ENCODE peak calls at places on chromosomes 7 and 10, in nine cellular contexts. One of them, this sample, is unnamed.

GRCh38 chr7:18770154-18770807 is 274.7 kb downstream of the HDAC9 start:
- DNase-seq in psoas muscle: no peak
- DNase-seq in cardiac fibroblast: peak
- DNase-seq in left ventricle myocardium inferior: no peak
- DNase-seq in choroid plexus epithelial cell: peak
- DNase-seq in brain microvascular endothelial cell: peak
- DNase-seq in body of pancreas: no peak
- DNase-seq in esophagus squamous epithelium: no peak
- DNase-seq in heart right ventricle: no peak
- DNase-seq in this sample: no peak

GRCh38 chr7:17965600-17965999 is 25.3 kb upstream of the SNX13 start:
- DNase-seq in esophagus squamous epithelium: no peak
- DNase-seq in left ventricle myocardium inferior: no peak
- DNase-seq in heart right ventricle: no peak
- DNase-seq in psoas muscle: no peak
- DNase-seq in choroid plexus epithelial cell: peak
- DNase-seq in cardiac fibroblast: peak
- DNase-seq in body of pancreas: no peak
- DNase-seq in brain microvascular endothelial cell: peak
- DNase-seq in this sample: no peak

GRCh38 chr7:87895363-87895762 is 19.1 kb downstream of the DBF4 start:
- DNase-seq in heart right ventricle: no peak
- DNase-seq in brain microvascular endothelial cell: no peak
- DNase-seq in cardiac fibroblast: no peak
- DNase-seq in choroid plexus epithelial cell: no peak
- DNase-seq in psoas muscle: no peak
- DNase-seq in body of pancreas: no peak
- DNase-seq in left ventricle myocardium inferior: no peak
- DNase-seq in esophagus squamous epithelium: no peak
- DNase-seq in this sample: no peak

GRCh38 chr10:29263506-29263905 is 25.4 kb upstream of the LYZL1 start:
- DNase-seq in brain microvascular endothelial cell: no peak
- DNase-seq in body of pancreas: no peak
- DNase-seq in psoas muscle: no peak
- DNase-seq in cardiac fibroblast: no peak
- DNase-seq in esophagus squamous epithelium: no peak
- DNase-seq in choroid plexus epithelial cell: no peak
- DNase-seq in heart right ventricle: no peak
- DNase-seq in left ventricle myocardium inferior: no peak
- DNase-seq in this sample: no peak

GRCh38 chr7:140003913-140004382 is 58.8 kb downstream of the PARP12 start:
- DNase-seq in cardiac fibroblast: peak
- DNase-seq in choroid plexus epithelial cell: peak
- DNase-seq in brain microvascular endothelial cell: peak
- DNase-seq in body of pancreas: no peak
- DNase-seq in left ventricle myocardium inferior: no peak
- DNase-seq in esophagus squamous epithelium: no peak
- DNase-seq in psoas muscle: no peak
- DNase-seq in heart right ventricle: no peak
- DNase-seq in this sample: no peak

GRCh38 chr10:86971146-86971991 is 3.1 kb downstream of the ADIRF start:
- DNase-seq in body of pancreas: peak
- DNase-seq in psoas muscle: peak
- DNase-seq in esophagus squamous epithelium: peak
- DNase-seq in cardiac fibroblast: peak
- DNase-seq in heart right ventricle: peak
- DNase-seq in left ventricle myocardium inferior: peak
- DNase-seq in choroid plexus epithelial cell: peak
- DNase-seq in brain microvascular endothelial cell: peak
- DNase-seq in this sample: peak

GRCh38 chr10:50393784-50394183 is 142.5 kb upstream of the ASAH2 start:
- DNase-seq in heart right ventricle: no peak
- DNase-seq in esophagus squamous epithelium: no peak
- DNase-seq in brain microvascular endothelial cell: peak
- DNase-seq in body of pancreas: no peak
- DNase-seq in cardiac fibroblast: peak
- DNase-seq in psoas muscle: no peak
- DNase-seq in choroid plexus epithelial cell: peak
- DNase-seq in left ventricle myocardium inferior: no peak
- DNase-seq in this sample: no peak

GRCh38 chr10:13695588-13695987 is 108.8 kb downstream of the PRPF18 start:
- DNase-seq in esophagus squamous epithelium: no peak
- DNase-seq in choroid plexus epithelial cell: no peak
- DNase-seq in psoas muscle: no peak
- DNase-seq in cardiac fibroblast: no peak
- DNase-seq in body of pancreas: no peak
- DNase-seq in heart right ventricle: no peak
- DNase-seq in left ventricle myocardium inferior: no peak
- DNase-seq in brain microvascular endothelial cell: no peak
- DNase-seq in this sample: no peak

GRCh38 chr10:31317652-31318381 is 1.2 kb upstream of the ZEB1 start:
- DNase-seq in heart right ventricle: no peak
- DNase-seq in esophagus squamous epithelium: no peak
- DNase-seq in body of pancreas: no peak
- DNase-seq in psoas muscle: no peak
- DNase-seq in cardiac fibroblast: no peak
- DNase-seq in choroid plexus epithelial cell: no peak
- DNase-seq in left ventricle myocardium inferior: no peak
- DNase-seq in brain microvascular endothelial cell: no peak
- DNase-seq in this sample: no peak

GRCh38 chr7:135771051-135771450 is 22.4 kb upstream of the FAM180A start:
- DNase-seq in choroid plexus epithelial cell: no peak
- DNase-seq in psoas muscle: no peak
- DNase-seq in left ventricle myocardium inferior: no peak
- DNase-seq in esophagus squamous epithelium: no peak
- DNase-seq in heart right ventricle: no peak
- DNase-seq in cardiac fibroblast: no peak
- DNase-seq in body of pancreas: no peak
- DNase-seq in brain microvascular endothelial cell: no peak
- DNase-seq in this sample: no peak

GRCh38 chr7:97133166-97133565 is 15.7 kb downstream of the SDHAF3 start:
- DNase-seq in esophagus squamous epithelium: no peak
- DNase-seq in cardiac fibroblast: no peak
- DNase-seq in choroid plexus epithelial cell: no peak
- DNase-seq in left ventricle myocardium inferior: no peak
- DNase-seq in heart right ventricle: no peak
- DNase-seq in psoas muscle: no peak
- DNase-seq in brain microvascular endothelial cell: no peak
- DNase-seq in body of pancreas: no peak
- DNase-seq in this sample: no peak

GRCh38 chr7:77796960-77797359 is 1.3 kb downstream of the TMEM60 start:
- DNase-seq in choroid plexus epithelial cell: no peak
- DNase-seq in left ventricle myocardium inferior: no peak
- DNase-seq in psoas muscle: no peak
- DNase-seq in esophagus squamous epithelium: no peak
- DNase-seq in cardiac fibroblast: no peak
- DNase-seq in brain microvascular endothelial cell: no peak
- DNase-seq in body of pancreas: no peak
- DNase-seq in heart right ventricle: no peak
- DNase-seq in this sample: no peak

GRCh38 chr10:99930731-99931550 is 78.8 kb downstream of the DNMBP start:
- DNase-seq in brain microvascular endothelial cell: no peak
- DNase-seq in psoas muscle: no peak
- DNase-seq in left ventricle myocardium inferior: no peak
- DNase-seq in esophagus squamous epithelium: no peak
- DNase-seq in heart right ventricle: no peak
- DNase-seq in cardiac fibroblast: no peak
- DNase-seq in body of pancreas: peak
- DNase-seq in choroid plexus epithelial cell: peak
- DNase-seq in this sample: no peak

GRCh38 chr10:99924856-99925255 is 84.9 kb downstream of the DNMBP start:
- DNase-seq in left ventricle myocardium inferior: no peak
- DNase-seq in psoas muscle: no peak
- DNase-seq in choroid plexus epithelial cell: no peak
- DNase-seq in heart right ventricle: no peak
- DNase-seq in body of pancreas: no peak
- DNase-seq in brain microvascular endothelial cell: no peak
- DNase-seq in esophagus squamous epithelium: no peak
- DNase-seq in cardiac fibroblast: no peak
- DNase-seq in this sample: no peak

GRCh38 chr10:99926925-99927718 is 82.6 kb downstream of the DNMBP start:
- DNase-seq in heart right ventricle: peak
- DNase-seq in left ventricle myocardium inferior: peak
- DNase-seq in esophagus squamous epithelium: no peak
- DNase-seq in cardiac fibroblast: peak
- DNase-seq in psoas muscle: no peak
- DNase-seq in choroid plexus epithelial cell: peak
- DNase-seq in brain microvascular endothelial cell: peak
- DNase-seq in body of pancreas: peak
- DNase-seq in this sample: no peak

GRCh38 chr10:99929360-99929759 is 80.4 kb downstream of the DNMBP start:
- DNase-seq in brain microvascular endothelial cell: no peak
- DNase-seq in cardiac fibroblast: no peak
- DNase-seq in heart right ventricle: no peak
- DNase-seq in left ventricle myocardium inferior: no peak
- DNase-seq in esophagus squamous epithelium: no peak
- DNase-seq in choroid plexus epithelial cell: no peak
- DNase-seq in body of pancreas: no peak
- DNase-seq in psoas muscle: no peak
- DNase-seq in this sample: no peak

DNA sequence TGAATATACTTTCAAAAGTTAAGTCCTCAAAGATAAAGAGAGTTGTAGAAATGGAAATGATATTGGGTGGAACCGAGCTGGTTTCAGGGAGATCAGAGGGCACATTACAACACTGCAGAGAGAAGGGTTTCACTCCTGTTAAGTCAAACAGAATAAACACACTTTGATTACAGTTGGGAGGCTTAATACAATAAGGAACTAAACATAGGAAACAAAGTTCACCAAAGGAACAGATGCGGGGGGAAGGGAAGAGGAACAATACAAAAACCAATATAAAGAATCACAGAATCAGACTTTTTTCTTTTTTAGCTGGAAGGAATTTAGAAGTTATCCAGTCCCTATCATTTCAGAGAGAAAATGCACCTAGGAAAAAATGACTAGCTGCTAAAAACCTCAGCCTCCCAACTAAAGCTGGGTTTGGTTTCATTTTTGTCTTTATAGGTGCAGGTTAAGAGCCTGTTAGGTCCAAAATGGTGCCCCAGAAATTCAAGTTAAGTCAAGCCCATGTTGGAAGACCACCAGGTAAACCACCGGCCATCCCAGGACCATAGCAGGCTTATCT is 81.9 kb downstream of the DNMBP start:
- DNase-seq in psoas muscle: no peak
- DNase-seq in esophagus squamous epithelium: no peak
- DNase-seq in heart right ventricle: no peak
- DNase-seq in body of pancreas: no peak
- DNase-seq in brain microvascular endothelial cell: no peak
- DNase-seq in left ventricle myocardium inferior: no peak
- DNase-seq in choroid plexus epithelial cell: peak
- DNase-seq in cardiac fibroblast: no peak
- DNase-seq in this sample: peak
- H3K4me3 ChIP-seq in psoas muscle: no peak
- H3K4me3 ChIP-seq in esophagus squamous epithelium: no peak
- H3K4me3 ChIP-seq in heart right ventricle: peak
- H3K4me3 ChIP-seq in body of pancreas: peak
- H3K4me3 ChIP-seq in brain microvascular endothelial cell: no peak
- H3K4me3 ChIP-seq in left ventricle myocardium inferior: peak
- H3K4me3 ChIP-seq in choroid plexus epithelial cell: no peak
- H3K4me3 ChIP-seq in cardiac fibroblast: no peak
- H3K4me3 ChIP-seq in this sample: no peak

DNA sequence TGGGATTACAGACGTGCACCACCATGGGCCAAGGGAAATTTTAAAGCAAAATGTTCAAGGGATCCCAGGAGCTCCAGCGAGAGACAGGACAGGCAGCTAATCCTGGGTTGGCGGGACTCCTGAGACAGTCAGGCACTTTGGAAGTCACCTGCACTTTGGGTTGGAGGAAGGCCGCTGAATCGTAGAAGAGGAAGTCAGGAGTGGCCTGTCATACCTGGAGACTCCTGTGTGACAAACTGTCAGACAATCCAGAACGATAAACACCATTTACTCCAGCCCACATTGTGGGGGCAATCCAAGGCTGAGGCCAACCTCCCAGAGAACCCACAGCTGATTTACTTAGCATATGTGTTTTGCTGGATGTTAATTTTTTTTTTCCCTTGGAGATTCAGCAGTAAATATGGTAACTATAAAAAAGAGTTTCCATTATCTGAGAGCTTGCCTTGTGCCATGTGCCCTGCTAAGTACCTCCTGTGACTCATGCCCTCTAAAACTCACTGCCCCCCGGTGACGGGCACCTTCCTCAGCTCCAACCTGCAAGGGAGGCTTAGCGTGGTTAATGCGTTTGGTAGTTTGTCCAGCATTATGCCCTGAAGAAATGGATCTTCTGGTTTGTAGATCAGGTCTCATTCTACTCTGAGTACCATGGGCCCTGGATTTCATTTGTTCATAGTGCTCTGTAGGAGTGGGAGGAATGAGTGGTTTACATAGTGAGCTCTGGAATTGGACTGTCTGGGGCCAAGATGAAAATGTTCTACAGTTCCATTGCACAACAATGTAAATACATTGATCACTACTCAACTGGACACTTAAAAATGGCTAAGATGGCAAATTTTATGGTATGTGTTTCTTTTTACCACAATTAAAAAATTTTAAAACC is 50.9 kb downstream of the ICA1 start:
- DNase-seq in brain microvascular endothelial cell: no peak
- DNase-seq in esophagus squamous epithelium: no peak
- DNase-seq in psoas muscle: no peak
- DNase-seq in left ventricle myocardium inferior: no peak
- DNase-seq in choroid plexus epithelial cell: no peak
- DNase-seq in heart right ventricle: no peak
- DNase-seq in body of pancreas: no peak
- DNase-seq in cardiac fibroblast: no peak
- DNase-seq in this sample: no peak
- H3K4me3 ChIP-seq in brain microvascular endothelial cell: no peak
- H3K4me3 ChIP-seq in esophagus squamous epithelium: no peak
- H3K4me3 ChIP-seq in psoas muscle: no peak
- H3K4me3 ChIP-seq in left ventricle myocardium inferior: no peak
- H3K4me3 ChIP-seq in choroid plexus epithelial cell: no peak
- H3K4me3 ChIP-seq in heart right ventricle: no peak
- H3K4me3 ChIP-seq in body of pancreas: no peak
- H3K4me3 ChIP-seq in cardiac fibroblast: no peak
- H3K4me3 ChIP-seq in this sample: no peak

DNA sequence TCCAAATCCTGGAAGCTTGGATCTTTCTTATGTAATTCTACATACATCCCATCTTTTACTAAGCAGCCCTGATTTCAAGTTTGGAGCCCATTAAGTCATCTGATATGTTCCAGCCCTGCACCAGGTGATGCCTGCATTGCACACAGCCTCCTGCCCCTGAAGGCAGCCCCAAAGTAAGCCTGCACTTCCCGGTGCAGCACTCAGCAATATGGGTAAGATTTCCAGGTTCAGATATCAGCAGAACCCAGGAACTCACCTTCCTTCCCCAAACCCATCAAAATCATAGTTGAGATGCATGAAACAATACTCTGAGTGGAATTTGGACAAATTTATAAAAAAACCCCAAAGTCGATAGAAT is 333 bp upstream of the DDC start:
- DNase-seq in body of pancreas: no peak
- DNase-seq in choroid plexus epithelial cell: no peak
- DNase-seq in cardiac fibroblast: no peak
- DNase-seq in brain microvascular endothelial cell: no peak
- DNase-seq in left ventricle myocardium inferior: no peak
- DNase-seq in psoas muscle: no peak
- DNase-seq in esophagus squamous epithelium: no peak
- DNase-seq in heart right ventricle: no peak
- DNase-seq in this sample: no peak
- H3K4me3 ChIP-seq in body of pancreas: no peak
- H3K4me3 ChIP-seq in choroid plexus epithelial cell: no peak
- H3K4me3 ChIP-seq in cardiac fibroblast: no peak
- H3K4me3 ChIP-seq in brain microvascular endothelial cell: no peak
- H3K4me3 ChIP-seq in left ventricle myocardium inferior: no peak
- H3K4me3 ChIP-seq in psoas muscle: no peak
- H3K4me3 ChIP-seq in esophagus squamous epithelium: no peak
- H3K4me3 ChIP-seq in heart right ventricle: no peak
- H3K4me3 ChIP-seq in this sample: no peak

GRCh38 chr7:130891254-130892094 is 157.5 kb upstream of the KLF14 start:
- DNase-seq in esophagus squamous epithelium: no peak
- DNase-seq in cardiac fibroblast: peak
- DNase-seq in heart right ventricle: peak
- DNase-seq in choroid plexus epithelial cell: peak
- DNase-seq in brain microvascular endothelial cell: peak
- DNase-seq in psoas muscle: peak
- DNase-seq in body of pancreas: peak
- DNase-seq in left ventricle myocardium inferior: no peak
- DNase-seq in this sample: peak
- H3K4me3 ChIP-seq in esophagus squamous epithelium: peak
- H3K4me3 ChIP-seq in cardiac fibroblast: no peak
- H3K4me3 ChIP-seq in heart right ventricle: no peak
- H3K4me3 ChIP-seq in choroid plexus epithelial cell: peak
- H3K4me3 ChIP-seq in brain microvascular endothelial cell: peak
- H3K4me3 ChIP-seq in psoas muscle: peak
- H3K4me3 ChIP-seq in body of pancreas: no peak
- H3K4me3 ChIP-seq in left ventricle myocardium inferior: peak
- H3K4me3 ChIP-seq in this sample: no peak